ENCODE peak calls at places on chromosomes 3 and 15, in four cellular contexts. O, W, X and L are unnamed samples.

GRCh38 chr3:16423947-16424673 is 89.4 kb downstream of the RFTN1 start:
- DNase-seq in W (no peak), O (no peak), X (no peak), L (no peak)

GRCh38 chr3:67357610-67358458 is 296.6 kb downstream of the SUCLG2 start:
- DNase-seq in O (no peak), W (no peak), X (no peak), L (peak; percentile 83)

GRCh38 chr3:13839766-13840340 is 40.0 kb downstream of the WNT7A start:
- DNase-seq in W (no peak), O (no peak), X (no peak), L (no peak)

GRCh38 chr3:57226156-57226555 is 1.4 kb upstream of the APPL1 start:
- DNase-seq in W (no peak), O (no peak), X (peak; percentile 69), L (no peak)

GRCh38 chr15:100265641-100266035 is 76.1 kb downstream of the ADAMTS17 start:
- DNase-seq in O (no peak), W (no peak), X (no peak), L (no peak)

GRCh38 chr3:9781978-9782575 is 10.2 kb downstream of the TADA3 start:
- DNase-seq in O (no peak), W (no peak), X (no peak), L (no peak)

GRCh38 chr3:36373084-36373483 is 7.2 kb upstream of the STAC start:
- DNase-seq in X (no peak), W (no peak), O (no peak), L (no peak)

GRCh38 chr15:37132826-37133417 is 32.6 kb upstream of the MEIS2 start:
- DNase-seq in O (no peak), X (no peak), W (no peak), L (no peak)

GRCh38 chr3:38084019-38084968 is 45.3 kb downstream of the DLEC1 start:
- DNase-seq in W (peak; percentile 35), X (no peak), O (peak; percentile 28), L (no peak)

GRCh38 chr3:13188975-13189374 is 115.7 kb upstream of the IQSEC1 start:
- DNase-seq in O (no peak), X (no peak), W (no peak), L (no peak)

GRCh38 chr15:69346112-69346511 is 47.4 kb downstream of the PAQR5 start:
- DNase-seq in W (no peak), X (no peak), O (no peak), L (no peak)

GRCh38 chr3:126064627-126065258 is 19.2 kb downstream of the SLC41A3 start:
- DNase-seq in X (no peak), W (no peak), O (no peak), L (no peak)

GRCh38 chr3:89059201-89059600 is 48.2 kb upstream of the EPHA3 start:
- DNase-seq in W (no peak), O (no peak), X (no peak), L (no peak)

GRCh38 chr3:64501298-64501906 is 186.4 kb downstream of the ADAMTS9 start:
- DNase-seq in O (no peak), W (no peak), X (no peak), L (no peak)

GRCh38 chr15:63035977-63036376 is 6.6 kb upstream of the TPM1 start:
- DNase-seq in O (no peak), W (no peak), X (no peak), L (peak; percentile 39)

GRCh38 chr3:24288538-24289236 is 206.0 kb downstream of the THRB start:
- DNase-seq in O (no peak), X (no peak), W (no peak), L (no peak)

GRCh38 chr15:27655063-27655462 is 444.1 kb downstream of the OCA2 start:
- DNase-seq in W (no peak), O (no peak), X (no peak), L (no peak)

GRCh38 chr15:42139596-42139995 is 16.8 kb downstream of the PLA2G4F start:
- DNase-seq in O (no peak), X (no peak), W (no peak), L (no peak)

GRCh38 chr15:47607750-47608149 is 109.6 kb upstream of the SEMA6D start:
- DNase-seq in X (no peak), W (no peak), O (no peak), L (no peak)

GRCh38 chr3:53169045-53169831 is 8.2 kb downstream of the PRKCD start:
- DNase-seq in O (no peak), X (peak; percentile 99), W (no peak), L (peak; percentile 77)

GRCh38 chr15:55827204-55827603 is 84.3 kb upstream of the PRTG start:
- DNase-seq in W (no peak), X (no peak), O (no peak), L (no peak)

GRCh38 chr3:156648086-156648485 is 26.3 kb upstream of the TIPARP start:
- DNase-seq in X (no peak), O (no peak), W (no peak), L (no peak)

GRCh38 chr15:91694131-91694828 is 159.2 kb upstream of the SLCO3A1 start:
- DNase-seq in W (no peak), X (no peak), O (no peak), L (no peak)

GRCh38 chr3:126179825-126180476 is 435 bp downstream of the ALDH1L1 start:
- DNase-seq in O (no peak), W (no peak), X (no peak), L (peak; percentile 87)

GRCh38 chr15:90465140-90465929 is 64.4 kb upstream of the CRTC3 start:
- DNase-seq in X (no peak), O (no peak), W (no peak), L (no peak)

GRCh38 chr3:69866988-69867720 is 127.9 kb downstream of the MITF start:
- DNase-seq in W (no peak), O (no peak), X (no peak), L (no peak)

GRCh38 chr3:156787926-156788663 is 38.1 kb upstream of the LEKR1 start:
- DNase-seq in W (no peak), O (peak; percentile 40), X (no peak), L (no peak)

GRCh38 chr15:73771380-73772095 is 18.4 kb upstream of the INSYN1 start:
- DNase-seq in W (no peak), X (no peak), O (no peak), L (peak; percentile 58)

GRCh38 chr3:98360681-98361080 is 7.0 kb downstream of the OR5K4 start:
- DNase-seq in O (no peak), X (no peak), W (no peak), L (no peak)

GRCh38 chr3:128665362-128666021 is 14.9 kb upstream of the RPN1 start:
- DNase-seq in O (no peak), W (no peak), X (peak; percentile 50), L (no peak)

GRCh38 chr15:76239786-76240185 is 71.5 kb downstream of the ETFA start:
- DNase-seq in W (no peak), O (no peak), X (no peak), L (no peak)

GRCh38 chr3:159620873-159621272 is 367.8 kb upstream of the IL12A start:
- DNase-seq in X (no peak), W (no peak), O (no peak), L (no peak)

GRCh38 chr3:112653209-112653871 is 12.4 kb upstream of the CCDC80 start:
- DNase-seq in O (no peak), X (no peak), W (no peak), L (no peak)

GRCh38 chr3:122146466-122146865 is 37.0 kb upstream of the CASR start:
- DNase-seq in W (no peak), X (no peak), O (peak; percentile 76), L (no peak)

GRCh38 chr15:67183443-67184169 is 70.9 kb downstream of the AAGAB start:
- DNase-seq in X (no peak), O (no peak), W (no peak), L (no peak)

GRCh38 chr15:28881600-28881999 is 4.2 kb upstream of the APBA2 start:
- DNase-seq in W (no peak), X (no peak), O (no peak), L (no peak)

GRCh38 chr3:73611176-73611575 is 13.6 kb downstream of the PDZRN3 start:
- DNase-seq in O (no peak), W (no peak), X (no peak), L (no peak)